ENCODE peak calls at places on chromosomes 4 and X, in ten cellular contexts. I is transverse colon, D is heart right ventricle, V is MM.1S, G is upper lobe of right lung, Q is adrenal gland, Z is uterus, A is H9, L is stomach, N is SJSA1. S is an unnamed sample. For H3K4me1, the result is how much of the 10 kb centered on the place peaks cover.

GRCh38 chr4:41204400-41204978 is 9.9 kb downstream of the APBB2 start:
- DNase-seq in I (no peak), Z (peak), A (no peak), L (peak), D (peak), Q (peak), V (no peak), G (no peak), N (peak), S (no peak)

GRCh38 chr4:2364654-2365053 is 53.8 kb downstream of the ZFYVE28 start:
- DNase-seq in D (peak), V (no peak), N (no peak), L (peak), A (no peak), Z (no peak), G (peak), I (peak), Q (peak), S (peak)

GRCh38 chr4:156765277-156765676 is 206.3 kb downstream of the PDGFC start:
- DNase-seq in A (no peak), D (no peak), Z (no peak), I (no peak), Q (no peak), N (no peak), L (no peak), V (no peak), G (no peak), S (no peak)

GRCh38 chr4:170122252-170122651 is 32.5 kb upstream of the AADAT start:
- DNase-seq in G (no peak), N (no peak), Z (no peak), D (no peak), L (no peak), I (no peak), Q (no peak), A (no peak), V (no peak), S (no peak)

GRCh38 chr4:150297861-150298474 is 219.7 kb downstream of the DCLK2 start:
- DNase-seq in G (no peak), I (peak), V (peak), D (no peak), N (peak), A (no peak), Q (peak), L (no peak), Z (peak), S (no peak)

GRCh38 chrX:101415180-101416130 is 7.4 kb downstream of the HNRNPH2 start:
- DNase-seq in D (no peak), Z (peak), L (no peak), G (no peak), N (peak), I (no peak), V (peak), Q (peak), A (peak), S (no peak)

GRCh38 chrX:68685722-68686683 is 38.5 kb downstream of the STARD8 start:
- DNase-seq in N (no peak), G (peak), V (no peak), Q (no peak), L (no peak), Z (peak), I (peak), A (peak), D (peak), S (peak)

GRCh38 chr4:151408630-151409469 is at the start of gene FHIP1A:
- DNase-seq in V (peak), D (peak), L (peak), I (peak), Z (peak), Q (peak), G (peak), N (peak), A (peak), S (peak)

GRCh38 chr4:154344686-154345085 is 146.9 kb downstream of the DCHS2 start:
- DNase-seq in Q (no peak), Z (no peak), V (no peak), A (peak), L (no peak), D (no peak), N (no peak), G (no peak), I (no peak), S (no peak)

GRCh38 chr4:154335588-154335987 is 156.0 kb downstream of the DCHS2 start:
- DNase-seq in A (no peak), I (no peak), N (no peak), L (no peak), D (no peak), V (no peak), G (no peak), Z (no peak), Q (no peak), S (no peak)

GRCh38 chr4:154345359-154345758 is 146.2 kb downstream of the DCHS2 start:
- DNase-seq in A (no peak), N (no peak), Z (no peak), L (no peak), G (no peak), I (no peak), Q (no peak), V (no peak), D (no peak), S (no peak)

GRCh38 chr4:154341448-154341847 is 150.2 kb downstream of the DCHS2 start:
- DNase-seq in I (no peak), Q (no peak), N (no peak), G (no peak), V (no peak), A (no peak), Z (no peak), D (no peak), L (no peak), S (no peak)
- H3K4me1 ChIP-seq in I (under half), Q (under half), N (under half), G (under half), V (under half), A (under half), Z (under half), D (under half), L (under half), S (under half)

DNA sequence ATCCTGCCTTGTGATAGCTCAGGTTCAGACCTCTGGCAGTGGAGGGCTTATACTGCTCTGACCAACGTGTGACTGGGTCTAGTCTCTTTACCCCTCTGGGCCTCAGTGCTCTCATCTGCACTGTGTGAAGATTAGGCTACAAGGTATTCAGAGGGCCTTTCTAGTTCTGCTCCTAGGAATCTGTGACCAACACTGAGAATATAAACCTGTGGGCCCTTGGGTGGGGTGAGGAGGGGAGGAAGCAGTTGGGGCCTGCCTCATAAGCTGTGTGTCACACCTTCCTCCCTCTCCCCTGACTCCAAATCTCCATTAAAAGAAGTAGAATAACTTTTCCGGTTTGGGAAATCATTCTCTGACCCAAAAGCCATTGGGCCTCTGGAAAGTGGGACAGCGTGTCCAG is 66.3 kb upstream of the MSN start:
- DNase-seq in D (no peak), A (no peak), N (no peak), G (no peak), I (no peak), V (no peak), Z (no peak), L (no peak), Q (no peak), S (no peak)
- H3K4me1 ChIP-seq in D (under half), A (under half), N (under half), G (under half), I (under half), V (under half), Z (under half), L (under half), Q (under half), S (under half)

GRCh38 chrX:12974797-12975669 is at the start of gene TMSB4X:
- DNase-seq in Z (peak), Q (peak), V (peak), D (peak), L (peak), I (peak), N (peak), A (peak), G (peak), S (peak)
- H3K4me1 ChIP-seq in Z (under half), Q (under half), V (under half), D (under half), L (under half), I (under half), N (under half), A (under half), G (under half), S (under half)

DNA sequence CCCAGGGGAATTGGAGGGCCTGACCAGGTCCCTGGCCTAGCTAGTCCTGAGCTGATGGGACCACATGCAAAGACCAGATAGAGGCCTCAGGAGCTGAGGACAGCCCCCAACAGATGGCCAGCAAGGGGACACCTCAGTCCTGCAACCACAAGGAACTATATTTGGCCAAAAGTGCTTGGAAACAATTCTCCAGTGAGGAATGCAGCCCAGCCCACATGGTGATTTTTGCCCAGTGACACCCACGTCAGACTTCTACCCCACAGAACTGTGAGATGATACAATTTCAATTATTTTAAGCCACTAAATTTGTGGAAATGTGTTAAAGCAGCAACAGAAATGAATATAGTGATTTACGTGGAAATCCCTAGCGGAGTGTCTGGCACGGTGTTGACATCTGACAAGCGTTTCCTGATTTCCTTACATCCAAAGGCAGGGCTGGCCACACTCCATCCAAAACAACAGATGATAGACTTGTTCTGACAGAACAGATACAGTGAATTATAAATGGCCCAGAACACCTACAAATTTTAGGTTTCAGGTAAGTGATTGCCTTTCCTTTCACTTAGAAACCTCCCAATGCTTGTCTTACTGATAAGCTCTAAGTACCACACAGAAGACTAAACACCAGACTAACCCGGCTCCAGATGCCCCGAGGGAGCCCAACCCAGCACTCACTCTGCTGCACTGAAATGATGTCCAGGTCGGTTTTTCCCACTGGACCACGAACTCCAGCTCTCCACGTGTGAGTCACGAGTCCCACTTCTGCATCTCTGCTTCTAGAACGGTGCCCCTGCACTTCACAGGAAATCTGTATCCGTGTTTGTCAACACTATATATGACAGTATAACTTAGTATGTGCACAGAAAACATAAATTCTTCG is 5.8 kb downstream of the AFAP1 start:
- DNase-seq in Q (no peak), V (no peak), Z (no peak), N (no peak), G (no peak), D (no peak), L (no peak), I (no peak), A (no peak), S (no peak)
- H3K4me1 ChIP-seq in Q (under half), V (under half), Z (under half), N (under half), G (under half), D (under half), L (half or more), I (under half), A (under half), S (under half)

S was measured in aorta.